ENCODE peak calls at places on chromosomes 6 and 20, in six cellular contexts. O is dorsolateral prefrontal cortex, F is lower lobe of right lung, J is ovary, M is IMR-90, E is cardiac fibroblast. I is an unnamed sample.

GRCh38 chr6:56927538-56928453 is 27.1 kb upstream of the BEND6 start:
- DNase-seq in O (no peak), F (no peak), E (no peak), M (peak), J (no peak), I (no peak)

GRCh38 chr6:42251911-42252637 is 34.4 kb upstream of the MRPS10 start:
- DNase-seq in O (no peak), E (peak), J (peak), F (no peak), M (no peak), I (no peak)

GRCh38 chr6:7290079-7290478 is 22.9 kb downstream of the SSR1 start:
- DNase-seq in E (no peak), J (no peak), M (no peak), F (no peak), O (no peak), I (no peak)

GRCh38 chr6:157724960-157725741 is 97.9 kb upstream of the SNX9 start:
- DNase-seq in E (no peak), J (no peak), O (no peak), F (no peak), M (no peak), I (no peak)

GRCh38 chr6:165725201-165725600 is 62.2 kb upstream of the PDE10A start:
- DNase-seq in O (no peak), J (no peak), F (no peak), M (no peak), E (no peak), I (no peak)

GRCh38 chr6:6331393-6331792 is 10.9 kb upstream of the F13A1 start:
- DNase-seq in E (no peak), F (no peak), M (no peak), J (no peak), O (no peak), I (no peak)

GRCh38 chr6:108897371-108897770 is 49.1 kb downstream of the ARMC2 start:
- DNase-seq in M (peak), F (no peak), J (no peak), O (no peak), E (peak), I (no peak)

GRCh38 chr6:5223309-5223708 is 37.4 kb downstream of the LYRM4 start:
- DNase-seq in E (no peak), F (no peak), J (no peak), O (no peak), M (no peak), I (no peak)

GRCh38 chr6:55636406-55637102 is 57.6 kb upstream of the HMGCLL1 start:
- DNase-seq in J (no peak), E (no peak), O (no peak), M (peak), F (no peak), I (no peak)

GRCh38 chr20:64176548-64177419 is 12.5 kb downstream of the MYT1 start:
- DNase-seq in E (no peak), O (peak), J (no peak), M (no peak), F (peak), I (peak)

GRCh38 chr6:146814148-146814750 is 215.5 kb downstream of the ADGB start:
- DNase-seq in M (peak), E (peak), F (no peak), O (no peak), J (no peak), I (no peak)

GRCh38 chr6:41967312-41968287 is 26.0 kb upstream of the CCND3 start:
- DNase-seq in J (no peak), F (no peak), M (peak), E (peak), O (no peak), I (no peak)

GRCh38 chr20:2302369-2302768 is 6.6 kb downstream of the TGM3 start:
- DNase-seq in F (no peak), O (no peak), M (no peak), E (no peak), J (no peak), I (no peak)

GRCh38 chr6:29624520-29624961 is 8.4 kb downstream of the GABBR1 start:
- DNase-seq in E (no peak), M (no peak), O (no peak), F (no peak), J (no peak), I (no peak)

GRCh38 chr6:119231394-119231793 is 118.2 kb downstream of the MAN1A1 start:
- DNase-seq in J (no peak), E (no peak), F (no peak), O (no peak), M (no peak), I (no peak)

GRCh38 chr20:47358672-47359532 is 2.4 kb upstream of the ZMYND8 start:
- DNase-seq in E (peak), M (peak), O (peak), F (peak), J (peak), I (peak)

GRCh38 chr6:146289816-146290588 is 253.6 kb upstream of the RAB32 start:
- DNase-seq in J (no peak), M (peak), E (peak), O (no peak), F (no peak), I (peak)

GRCh38 chr20:41443667-41444066 is 77.0 kb upstream of the EMILIN3 start:
- DNase-seq in E (no peak), O (no peak), F (no peak), J (no peak), M (no peak), I (no peak)

GRCh38 chr6:119957195-119957594 is 607.6 kb upstream of the MAN1A1 start:
- DNase-seq in J (no peak), O (no peak), M (no peak), E (no peak), F (no peak), I (no peak)

GRCh38 chr6:7811441-7811840 is 85.5 kb downstream of the BMP6 start:
- DNase-seq in E (no peak), O (no peak), F (no peak), M (no peak), J (no peak), I (no peak)

GRCh38 chr6:47484616-47485015 is 7.0 kb downstream of the CD2AP start:
- DNase-seq in M (peak), J (no peak), E (peak), O (no peak), F (no peak), I (no peak)

GRCh38 chr6:132780770-132781371 is 17.6 kb downstream of the SLC18B1 start:
- DNase-seq in J (no peak), M (peak), E (peak), F (no peak), O (no peak), I (no peak)

GRCh38 chr6:56220078-56220477 is 27.3 kb downstream of the COL21A1 start:
- DNase-seq in M (no peak), E (no peak), F (no peak), O (no peak), J (no peak), I (no peak)

GRCh38 chr6:119351005-119351394 is 1.4 kb upstream of the MAN1A1 start:
- DNase-seq in E (peak), O (no peak), J (no peak), F (no peak), M (peak), I (no peak)

GRCh38 chr6:113361014-113361645 is 496.0 kb upstream of the MARCKS start:
- DNase-seq in E (no peak), J (no peak), F (no peak), O (no peak), M (peak), I (no peak)

GRCh38 chr20:51531141-51531710 is 11.3 kb downstream of the NFATC2 start:
- DNase-seq in J (no peak), O (no peak), M (peak), F (no peak), E (no peak), I (no peak)

GRCh38 chr20:408843-409696 is 971 bp downstream of the RBCK1 start:
- DNase-seq in F (no peak), O (no peak), J (no peak), E (no peak), M (no peak), I (no peak)

GRCh38 chr20:63746766-63747315 is 7.3 kb downstream of the SLC2A4RG start:
- DNase-seq in J (no peak), F (no peak), O (no peak), M (no peak), E (no peak), I (no peak)

GRCh38 chr6:5072440-5072839 is 12.7 kb upstream of the PPP1R3G start:
- DNase-seq in O (no peak), M (no peak), E (no peak), F (no peak), J (no peak), I (no peak)

GRCh38 chr6:129667621-129668020 is 42.4 kb downstream of the ARHGAP18 start:
- DNase-seq in O (no peak), J (no peak), E (peak), M (peak), F (no peak), I (no peak)

GRCh38 chr6:14707971-14708465 is 537.9 kb upstream of the JARID2 start:
- DNase-seq in J (no peak), M (no peak), O (no peak), E (no peak), F (no peak), I (no peak)

GRCh38 chr6:120147218-120147871 is 797.8 kb upstream of the MAN1A1 start:
- DNase-seq in F (no peak), E (no peak), O (no peak), M (no peak), J (peak), I (no peak)

GRCh38 chr6:30097902-30098606 is 14.8 kb downstream of the TRIM31 start:
- DNase-seq in F (no peak), M (no peak), E (no peak), O (no peak), J (no peak), I (no peak)

GRCh38 chr6:16244446-16244845 is 6.1 kb downstream of the GMPR start:
- DNase-seq in F (no peak), J (no peak), O (no peak), E (peak), M (no peak), I (no peak)

GRCh38 chr20:2619961-2620595 is 32.4 kb upstream of the NOP56 start:
- DNase-seq in M (peak), E (no peak), F (no peak), J (no peak), O (no peak), I (no peak)

GRCh38 chr6:154243793-154244768 is 112.5 kb downstream of the IPCEF1 start:
- DNase-seq in O (no peak), J (no peak), F (no peak), M (no peak), E (no peak), I (no peak)

GRCh38 chr6:16832027-16832688 is 70.9 kb upstream of the ATXN1 start:
- DNase-seq in F (no peak), E (no peak), O (no peak), J (no peak), M (peak), I (no peak)

GRCh38 chr6:74753883-74754600 is 451.8 kb downstream of the COL12A1 start:
- DNase-seq in O (no peak), M (no peak), F (no peak), E (no peak), J (no peak), I (no peak)
- TF ChIP-seq CTCF in O (no peak), M (no peak), F (no peak), E (no peak), J (no peak), I (no peak)

DNA sequence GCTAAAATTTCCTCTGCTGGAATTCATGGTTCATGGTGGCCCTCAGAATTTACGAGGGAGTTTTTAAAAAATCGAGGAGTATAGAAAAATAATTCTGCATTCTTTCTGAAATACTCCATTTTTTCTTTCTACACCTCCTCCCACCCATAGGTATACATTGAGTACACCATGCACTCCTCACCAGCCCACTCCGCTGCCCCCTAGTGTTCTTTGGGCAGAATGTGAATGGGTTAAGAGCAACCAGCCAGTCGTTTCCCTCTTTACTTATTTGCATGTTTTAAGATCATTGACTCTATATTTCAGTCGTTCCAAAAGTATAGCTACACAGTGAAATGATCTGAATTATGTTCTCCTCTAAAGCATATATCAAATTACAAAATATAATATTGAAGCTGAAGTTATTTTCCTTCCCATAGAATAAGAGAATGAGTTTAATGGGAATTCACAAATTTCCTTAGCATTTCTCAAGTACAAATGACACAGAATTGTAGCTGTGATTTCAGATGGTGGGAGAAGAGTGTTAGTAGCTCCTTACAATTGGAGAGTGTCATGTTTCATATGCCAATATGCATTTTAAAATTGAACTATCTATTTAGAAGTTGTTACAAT is 977.7 kb upstream of the SLC35B3 start:
- DNase-seq in M (no peak), E (peak), O (no peak), F (no peak), J (no peak), I (no peak)
- TF ChIP-seq CTCF in M (peak), E (peak), O (no peak), F (peak), J (no peak), I (peak)

GRCh38 chr6:1945235-1945832 is 300.1 kb downstream of the GMDS start:
- DNase-seq in E (no peak), M (no peak), O (no peak), F (no peak), J (no peak), I (no peak)
- TF ChIP-seq CTCF in E (no peak), M (no peak), O (no peak), F (no peak), J (no peak), I (no peak)

GRCh38 chr6:35025241-35026188 is 115.6 kb downstream of the TCP11 start:
- DNase-seq in F (no peak), M (no peak), E (peak), O (no peak), J (no peak), I (no peak)
- TF ChIP-seq CTCF in F (no peak), M (no peak), E (peak), O (peak), J (no peak), I (peak)

GRCh38 chr6:1315560-1316386 is 3.9 kb downstream of the FOXQ1 start:
- DNase-seq in O (no peak), E (no peak), M (no peak), F (no peak), J (no peak), I (no peak)

GRCh38 chr6:1317302-1317815 is 5.5 kb downstream of the FOXQ1 start:
- DNase-seq in O (no peak), J (no peak), E (no peak), M (no peak), F (no peak), I (no peak)

GRCh38 chr6:1315201-1315559 is 3.3 kb downstream of the FOXQ1 start:
- DNase-seq in F (no peak), J (no peak), M (no peak), E (no peak), O (no peak), I (no peak)

GRCh38 chr6:1318036-1318435 is 6.1 kb downstream of the FOXQ1 start:
- DNase-seq in M (no peak), O (no peak), J (no peak), F (no peak), E (no peak), I (no peak)

GRCh38 chr6:1316482-1317220 is 4.8 kb downstream of the FOXQ1 start:
- DNase-seq in F (no peak), E (no peak), J (no peak), M (no peak), O (no peak), I (no peak)
- TF ChIP-seq CTCF in F (no peak), E (no peak), J (no peak), M (no peak), O (no peak), I (no peak)

GRCh38 chr6:52284460-52285173 is at the start of gene MCM3:
- DNase-seq in J (peak), M (peak), E (peak), F (peak), O (peak), I (peak)
- TF ChIP-seq CTCF in J (peak), M (peak), E (peak), F (peak), O (no peak), I (no peak)